ENCODE peak calls at places on chromosomes 13 and 19, in four cellular contexts. One of them, this sample, is unnamed.

GRCh38 chr13:30159446-30159839 is 147.9 kb downstream of the KATNAL1 start:
- DNase-seq in K562: no peak
- DNase-seq in A549: no peak
- DNase-seq in GM12878: no peak
- DNase-seq in this sample: peak

GRCh38 chr19:47232422-47233211 is 1.6 kb upstream of the BBC3 start:
- DNase-seq in GM12878: no peak
- DNase-seq in K562: no peak
- DNase-seq in A549: peak
- DNase-seq in this sample: peak

GRCh38 chr13:63840551-63841421 is 2425.1 kb upstream of the PCDH20 start:
- DNase-seq in K562: no peak
- DNase-seq in A549: no peak
- DNase-seq in GM12878: no peak
- DNase-seq in this sample: no peak

GRCh38 chr19:13022111-13022858 is 27.0 kb downstream of the NFIX start:
- DNase-seq in A549: no peak
- DNase-seq in K562: no peak
- DNase-seq in GM12878: no peak
- DNase-seq in this sample: peak

GRCh38 chr19:4130635-4131438 is 6.9 kb upstream of the MAP2K2 start:
- DNase-seq in K562: peak
- DNase-seq in A549: peak
- DNase-seq in GM12878: no peak
- DNase-seq in this sample: peak

GRCh38 chr19:29520390-29520789 is 5.4 kb upstream of the VSTM2B start:
- DNase-seq in GM12878: no peak
- DNase-seq in K562: no peak
- DNase-seq in A549: no peak
- DNase-seq in this sample: no peak

GRCh38 chr19:52527954-52528326 is 472 bp downstream of the ZNF808 start:
- DNase-seq in A549: no peak
- DNase-seq in K562: peak
- DNase-seq in GM12878: no peak
- DNase-seq in this sample: no peak

GRCh38 chr19:53365134-53365898 is at the start of gene ZNF525:
- DNase-seq in K562: peak
- DNase-seq in A549: peak
- DNase-seq in GM12878: peak
- DNase-seq in this sample: peak

GRCh38 chr19:29263305-29264080 is 50.5 kb upstream of the UQCRFS1 start:
- DNase-seq in A549: peak
- DNase-seq in GM12878: no peak
- DNase-seq in K562: peak
- DNase-seq in this sample: peak

GRCh38 chr13:111958612-111959395 is 108.1 kb upstream of the SOX1 start:
- DNase-seq in A549: no peak
- DNase-seq in K562: no peak
- DNase-seq in GM12878: no peak
- DNase-seq in this sample: no peak

GRCh38 chr13:108657520-108657919 is 28.1 kb downstream of the MYO16 start:
- DNase-seq in K562: peak
- DNase-seq in GM12878: no peak
- DNase-seq in A549: no peak
- DNase-seq in this sample: no peak

GRCh38 chr13:85666356-85666755 is 132.9 kb downstream of the SLITRK6 start:
- DNase-seq in K562: no peak
- DNase-seq in A549: no peak
- DNase-seq in GM12878: no peak
- DNase-seq in this sample: no peak

GRCh38 chr19:13796301-13797057 is 1.2 kb downstream of the ZSWIM4 start:
- DNase-seq in GM12878: no peak
- DNase-seq in K562: no peak
- DNase-seq in A549: peak
- DNase-seq in this sample: peak

GRCh38 chr19:10686661-10687517 is 14.3 kb upstream of the QTRT1 start:
- DNase-seq in A549: no peak
- DNase-seq in GM12878: no peak
- DNase-seq in K562: no peak
- DNase-seq in this sample: peak

GRCh38 chr19:38441660-38442348 is 8.3 kb downstream of the RYR1 start:
- DNase-seq in GM12878: no peak
- DNase-seq in A549: peak
- DNase-seq in K562: peak
- DNase-seq in this sample: no peak

GRCh38 chr19:17078920-17079709 is 3.5 kb downstream of the MYO9B start:
- DNase-seq in K562: no peak
- DNase-seq in A549: no peak
- DNase-seq in GM12878: no peak
- DNase-seq in this sample: peak

GRCh38 chr13:79782541-79783216 is 301.7 kb downstream of the NDFIP2 start:
- DNase-seq in GM12878: no peak
- DNase-seq in A549: no peak
- DNase-seq in K562: no peak
- DNase-seq in this sample: peak

GRCh38 chr13:75549262-75550158 is at the start of gene UCHL3:
- DNase-seq in K562: peak
- DNase-seq in GM12878: peak
- DNase-seq in A549: peak
- DNase-seq in this sample: peak

GRCh38 chr19:1651061-1651547 is 1.3 kb downstream of the TCF3 start:
- DNase-seq in GM12878: peak
- DNase-seq in A549: no peak
- DNase-seq in K562: no peak
- DNase-seq in this sample: peak

GRCh38 chr19:46716013-46716671 is 772 bp downstream of the PRKD2 start:
- DNase-seq in A549: no peak
- DNase-seq in GM12878: no peak
- DNase-seq in K562: peak
- DNase-seq in this sample: no peak

GRCh38 chr19:20243629-20244028 is 76.6 kb downstream of the ZNF486 start:
- DNase-seq in GM12878: no peak
- DNase-seq in K562: no peak
- DNase-seq in A549: no peak
- DNase-seq in this sample: no peak

GRCh38 chr19:18654469-18654868 is 17.6 kb downstream of the KLHL26 start:
- DNase-seq in A549: no peak
- DNase-seq in K562: no peak
- DNase-seq in GM12878: no peak
- DNase-seq in this sample: no peak

GRCh38 chr13:95382411-95382810 is 81.2 kb upstream of the ABCC4 start:
- DNase-seq in K562: no peak
- DNase-seq in GM12878: no peak
- DNase-seq in A549: no peak
- DNase-seq in this sample: no peak

GRCh38 chr19:41994521-41994971 is 516 bp upstream of the ATP1A3 start:
- DNase-seq in K562: no peak
- DNase-seq in A549: no peak
- DNase-seq in GM12878: no peak
- DNase-seq in this sample: no peak

GRCh38 chr19:3771033-3771905 is 759 bp downstream of the RAX2 start:
- DNase-seq in GM12878: no peak
- DNase-seq in K562: no peak
- DNase-seq in A549: no peak
- DNase-seq in this sample: no peak

GRCh38 chr19:18651738-18652137 is 14.9 kb downstream of the KLHL26 start:
- DNase-seq in GM12878: no peak
- DNase-seq in K562: no peak
- DNase-seq in A549: no peak
- DNase-seq in this sample: no peak

DNA sequence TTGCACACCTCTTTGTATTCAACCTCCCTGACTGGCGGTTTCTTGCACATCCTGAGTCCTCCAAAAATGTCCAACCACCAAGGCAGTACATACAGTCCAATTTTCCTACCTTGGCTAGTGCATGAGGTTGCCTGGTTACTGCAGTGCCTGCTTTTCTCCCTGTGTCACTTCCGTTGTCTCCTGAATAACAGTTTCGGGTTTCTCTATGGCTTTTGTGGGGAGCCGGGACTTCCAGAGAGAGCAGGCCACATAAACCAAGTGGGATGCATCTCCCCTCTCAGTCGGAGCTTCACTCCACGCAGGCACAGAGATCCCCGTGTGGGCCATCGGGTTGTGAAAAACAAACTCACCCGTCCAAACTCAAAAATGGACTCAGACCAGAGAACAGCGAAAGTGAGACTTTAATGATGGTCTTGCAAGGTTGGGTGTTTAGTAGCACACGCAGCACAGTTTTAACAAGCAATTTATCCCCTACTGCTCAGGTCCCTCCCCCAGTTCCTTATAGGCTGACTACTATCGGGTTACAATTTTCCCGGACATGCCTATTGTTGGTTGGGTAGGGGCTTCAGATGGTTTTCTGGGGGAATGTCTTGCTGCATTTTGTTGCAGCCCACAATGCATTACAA is 173.1 kb downstream of the POU4F1 start:
- DNase-seq in GM12878: no peak
- DNase-seq in A549: no peak
- DNase-seq in K562: no peak
- DNase-seq in this sample: no peak
- TF ChIP-seq ELK1 in GM12878: no peak
- TF ChIP-seq ELK1 in A549: no peak
- TF ChIP-seq ELK1 in K562: no peak
- TF ChIP-seq ELK1 in this sample: no peak

GRCh38 chr19:33444993-33445751 is 71.7 kb downstream of the CEBPG start:
- DNase-seq in GM12878: no peak
- DNase-seq in K562: no peak
- DNase-seq in A549: no peak
- DNase-seq in this sample: peak

GRCh38 chr19:33444238-33444992 is 70.9 kb downstream of the CEBPG start:
- DNase-seq in A549: no peak
- DNase-seq in GM12878: no peak
- DNase-seq in K562: no peak
- DNase-seq in this sample: no peak

GRCh38 chr19:33446156-33446917 is 72.8 kb downstream of the CEBPG start:
- DNase-seq in GM12878: no peak
- DNase-seq in A549: no peak
- DNase-seq in K562: no peak
- DNase-seq in this sample: peak

GRCh38 chr19:33446918-33447293 is 73.4 kb downstream of the CEBPG start:
- DNase-seq in K562: no peak
- DNase-seq in A549: no peak
- DNase-seq in GM12878: no peak
- DNase-seq in this sample: no peak

GRCh38 chr19:33445752-33446070 is 72.2 kb downstream of the CEBPG start:
- DNase-seq in GM12878: no peak
- DNase-seq in K562: no peak
- DNase-seq in A549: no peak
- DNase-seq in this sample: no peak
- H3K4me2 ChIP-seq in GM12878: no peak
- H3K4me2 ChIP-seq in K562: no peak
- H3K4me2 ChIP-seq in A549: no peak
- H3K4me2 ChIP-seq in this sample: no peak

DNA sequence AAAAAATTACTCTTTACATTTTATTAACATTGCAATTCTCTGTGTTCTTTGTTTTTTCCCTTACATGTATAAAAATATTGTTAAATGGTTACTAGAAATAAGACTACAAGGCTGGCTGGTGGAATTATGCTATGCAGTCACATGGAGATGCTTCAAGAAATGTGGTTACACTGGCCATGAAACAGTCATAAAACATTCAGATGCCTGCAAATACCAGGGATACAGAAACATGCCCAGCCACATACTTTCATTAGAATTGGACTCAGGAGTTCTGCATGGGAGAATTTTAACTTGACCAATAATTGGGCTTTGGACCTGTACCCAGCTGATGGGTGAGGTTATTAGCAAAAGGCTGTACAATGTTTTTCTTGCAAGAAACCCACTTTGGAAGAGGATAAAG is 1407.7 kb upstream of the SLC10A2 start:
- DNase-seq in A549: no peak
- DNase-seq in GM12878: no peak
- DNase-seq in K562: no peak
- DNase-seq in this sample: no peak
- TF ChIP-seq ELK1 in A549: no peak
- TF ChIP-seq ELK1 in GM12878: no peak
- TF ChIP-seq ELK1 in K562: no peak
- TF ChIP-seq ELK1 in this sample: no peak

DNA sequence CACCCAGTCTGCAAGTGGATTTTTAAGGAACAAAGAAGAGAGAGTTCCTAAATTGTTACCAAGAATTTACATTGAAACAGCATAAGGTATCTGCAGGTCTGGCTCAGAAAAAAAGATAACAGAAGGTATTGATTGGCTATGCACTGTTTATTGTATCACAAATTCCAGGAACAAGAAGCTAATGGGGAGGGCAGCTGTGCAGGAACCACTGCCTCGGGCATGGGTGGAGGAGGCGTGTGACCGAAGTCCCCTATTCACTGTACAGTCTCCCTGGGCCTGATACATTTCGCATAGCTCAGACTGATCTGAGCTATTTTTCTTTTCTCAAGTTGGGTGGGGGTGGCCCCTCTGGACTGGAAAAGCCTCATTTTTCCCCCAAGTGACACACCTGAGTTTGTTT is 11.7 kb downstream of the NECTIN2 start:
- DNase-seq in A549: no peak
- DNase-seq in GM12878: no peak
- DNase-seq in K562: no peak
- DNase-seq in this sample: no peak
- H3K4me2 ChIP-seq in A549: no peak
- H3K4me2 ChIP-seq in GM12878: no peak
- H3K4me2 ChIP-seq in K562: no peak
- H3K4me2 ChIP-seq in this sample: no peak

DNA sequence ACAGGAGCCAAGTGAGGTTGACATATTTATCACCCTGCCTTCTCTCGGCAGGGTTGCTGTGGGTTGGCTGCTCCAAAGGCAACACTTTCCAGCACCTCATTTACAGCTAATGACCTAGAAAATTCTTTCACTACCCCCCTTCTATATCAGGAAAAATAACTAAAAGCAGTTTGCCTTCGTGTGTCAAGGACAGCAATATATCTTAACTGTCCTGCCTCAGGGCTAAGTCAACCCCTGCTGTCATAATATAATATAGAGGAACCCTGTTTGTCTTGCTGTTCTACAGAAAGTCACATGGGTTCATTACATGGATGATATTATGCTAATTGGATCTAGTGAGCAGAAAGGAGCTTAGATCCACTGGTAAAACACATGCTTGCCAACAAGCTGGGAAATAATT is 28.1 kb upstream of the USP12 start:
- DNase-seq in K562: no peak
- DNase-seq in GM12878: no peak
- DNase-seq in A549: no peak
- DNase-seq in this sample: no peak
- TF ChIP-seq ELK1 in K562: no peak
- TF ChIP-seq ELK1 in GM12878: no peak
- TF ChIP-seq ELK1 in A549: no peak
- TF ChIP-seq ELK1 in this sample: no peak

DNA sequence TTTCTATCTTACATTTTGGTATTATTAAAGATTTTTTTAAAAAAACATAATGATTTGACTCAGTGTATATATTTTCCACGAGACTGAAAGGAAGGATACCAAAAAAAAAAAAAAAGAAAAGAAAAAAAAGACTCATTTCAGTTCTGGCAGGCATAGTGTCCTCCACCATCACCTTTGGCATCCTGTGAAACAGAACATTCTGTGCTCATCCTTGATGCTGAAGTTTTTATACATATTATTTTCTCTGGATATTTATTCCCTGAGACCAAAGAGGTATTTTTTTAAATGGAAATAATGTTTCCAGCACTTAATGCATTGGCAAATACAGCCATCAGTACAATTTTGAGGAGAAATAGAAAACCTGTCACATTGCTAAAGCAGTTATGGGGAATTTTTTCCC is 312.3 kb downstream of the DNAJC15 start:
- DNase-seq in K562: no peak
- DNase-seq in A549: no peak
- DNase-seq in GM12878: no peak
- DNase-seq in this sample: no peak
- H3K4me2 ChIP-seq in K562: no peak
- H3K4me2 ChIP-seq in A549: no peak
- H3K4me2 ChIP-seq in GM12878: no peak
- H3K4me2 ChIP-seq in this sample: no peak